ENCODE peak calls at places on chromosomes 1 and 21, in six cellular contexts. L is activated T-helper 1 cell treated with anti-CD3 and anti-CD28 coated beads, Interleukin-12 subunit alpha, Interleukin-12 subunit beta, Interleukin-2, Interleukin-4 antibody, amounts not matched to agents 30 ng/mL and 10 ng/mL and 1 ng/mL, durations not matched to agents 14 hours and 24 hours and 36 hours; D is GM12865; P is stimulated activated CD8-positive, alpha-beta memory T cell treated with anti-CD3 and anti-CD28 coated beads, Interleukin-15, amount 100 ng/mL, for 24 hours; M is Right ventricle myocardium superior; S is DMS53. K is an unnamed sample.

GRCh38 chr1:59674605-59675004 is 140.1 kb upstream of the HOOK1 start:
- DNase-seq in M (no peak), P (no peak), L (no peak), D (no peak), S (peak), K (no peak)

GRCh38 chr1:234774971-234775370 is 165.0 kb upstream of the IRF2BP2 start:
- DNase-seq in L (no peak), D (no peak), M (no peak), S (no peak), P (no peak), K (no peak)

GRCh38 chr21:35614412-35614901 is 445.9 kb downstream of the SETD4 start:
- DNase-seq in M (no peak), D (no peak), S (peak), L (no peak), P (no peak), K (no peak)

GRCh38 chr1:28577052-28577678 is 14.9 kb upstream of the RAB42 start:
- DNase-seq in S (peak), P (peak), M (no peak), L (no peak), D (peak), K (no peak)

GRCh38 chr1:205542367-205542766 is 37.9 kb downstream of the CDK18 start:
- DNase-seq in M (no peak), S (no peak), L (no peak), D (no peak), P (no peak), K (no peak)

GRCh38 chr1:18064564-18064963 is 43.0 kb upstream of the IGSF21 start:
- DNase-seq in L (no peak), P (no peak), M (no peak), D (no peak), S (no peak), K (no peak)

GRCh38 chr1:1359668-1360468 is 1.5 kb upstream of the MXRA8 start:
- DNase-seq in L (no peak), P (no peak), D (no peak), M (peak), S (peak), K (no peak)

GRCh38 chr1:24895511-24895910 is 34.6 kb downstream of the RUNX3 start:
- DNase-seq in M (no peak), L (no peak), S (no peak), D (no peak), P (no peak), K (no peak)

GRCh38 chr1:2584822-2585317 is 1.7 kb upstream of the PRXL2B start:
- DNase-seq in L (no peak), S (no peak), M (no peak), P (no peak), D (peak), K (no peak)

GRCh38 chr1:161209790-161210409 is 5.2 kb upstream of the FCER1G start:
- DNase-seq in S (peak), P (no peak), D (peak), M (peak), L (peak), K (peak)

GRCh38 chr1:177983824-177984528 is 14.1 kb upstream of the SEC16B start:
- DNase-seq in P (no peak), L (no peak), M (peak), D (no peak), S (peak), K (no peak)

GRCh38 chr1:165914136-165914798 is 86.9 kb downstream of the UCK2 start:
- DNase-seq in S (peak), P (no peak), M (no peak), L (peak), D (peak), K (peak)

GRCh38 chr1:29465755-29466154 is 229.4 kb downstream of the PTPRU start:
- DNase-seq in S (peak), M (no peak), L (no peak), P (no peak), D (no peak), K (no peak)

GRCh38 chr1:233300326-233300725 is 4.8 kb upstream of the PCNX2 start:
- DNase-seq in M (no peak), L (no peak), D (no peak), P (no peak), S (no peak), K (no peak)

GRCh38 chr1:202292773-202293172 is 49.0 kb downstream of the UBE2T start:
- DNase-seq in P (no peak), S (no peak), L (no peak), D (no peak), M (no peak), K (no peak)

GRCh38 chr1:1264868-1265272 is 8.8 kb downstream of the UBE2J2 start:
- DNase-seq in L (no peak), P (no peak), M (no peak), S (peak), D (no peak), K (no peak)

GRCh38 chr1:89547563-89548485 is 23.2 kb downstream of the LRRC8B start:
- DNase-seq in L (no peak), S (peak), M (no peak), P (no peak), D (peak), K (no peak)

GRCh38 chr21:45994086-45994661 is 12.6 kb downstream of the COL6A1 start:
- DNase-seq in S (no peak), P (no peak), D (no peak), M (peak), L (no peak), K (no peak)

GRCh38 chr1:159804924-159805323 is 2.8 kb downstream of the FCRL6 start:
- DNase-seq in S (no peak), P (no peak), M (no peak), L (no peak), D (no peak), K (no peak)

GRCh38 chr1:86380257-86380861 is 15.8 kb downstream of the ODF2L start:
- DNase-seq in M (no peak), P (no peak), S (peak), D (peak), L (no peak), K (no peak)

K was measured in stimulated activated naive B cell treated with anti-CD40 and anti-IgM and Interleukin-4, amounts not matched to agents 10 μg/mL and 1 μg/mL and 100 μg/mL, for 72 hours.